ENCODE peak calls at places on chromosomes 1 and 21, in eight cellular contexts. P, V, I, U, C, B, T and G are unnamed samples.

GRCh38 chr1:180210008-180210555 is 20.0 kb upstream of the LHX4 start:
- DNase-seq in P (no peak), V (no peak), I (peak), U (no peak), C (no peak), B (no peak), T (no peak), G (no peak)

GRCh38 chr1:203764105-203765028 is 616 bp upstream of the LAX1 start:
- DNase-seq in P (no peak), V (no peak), I (no peak), U (no peak), C (no peak), B (no peak), T (no peak), G (no peak)

GRCh38 chr1:32972814-32973428 is 8.3 kb upstream of the RNF19B start:
- DNase-seq in P (no peak), V (peak), I (peak), U (peak), C (peak), B (peak), T (peak), G (no peak)

GRCh38 chr1:183956559-183957188 is 80.9 kb downstream of the COLGALT2 start:
- DNase-seq in P (no peak), V (peak), I (no peak), U (no peak), C (no peak), B (no peak), T (no peak), G (peak)

GRCh38 chr1:198797656-198798055 is 158.8 kb downstream of the PTPRC start:
- DNase-seq in P (no peak), V (no peak), I (no peak), U (no peak), C (no peak), B (no peak), T (no peak), G (no peak)

GRCh38 chr1:107670397-107670796 is 294.6 kb downstream of the VAV3 start:
- DNase-seq in P (no peak), V (no peak), I (no peak), U (no peak), C (no peak), B (no peak), T (no peak), G (no peak)

GRCh38 chr1:248872752-248873408 is 14.0 kb upstream of the ZNF692 start:
- DNase-seq in P (peak), V (peak), I (peak), U (peak), C (peak), B (peak), T (peak), G (peak)

GRCh38 chr1:100584761-100585745 is 47.1 kb downstream of the GPR88 start:
- DNase-seq in P (no peak), V (peak), I (no peak), U (no peak), C (no peak), B (no peak), T (no peak), G (no peak)

GRCh38 chr21:19844334-19844733 is 1153.9 kb upstream of the NCAM2 start:
- DNase-seq in P (no peak), V (no peak), I (no peak), U (no peak), C (no peak), B (no peak), T (no peak), G (no peak)

GRCh38 chr1:85894651-85895050 is 186.4 kb upstream of the ZNHIT6 start:
- DNase-seq in P (peak), V (peak), I (peak), U (no peak), C (peak), B (peak), T (peak), G (no peak)

GRCh38 chr1:38741341-38741740 is 118.2 kb downstream of the RRAGC start:
- DNase-seq in P (no peak), V (peak), I (peak), U (no peak), C (no peak), B (peak), T (no peak), G (no peak)

GRCh38 chr1:37887986-37888700 is 28.8 kb upstream of the MTF1 start:
- DNase-seq in P (no peak), V (no peak), I (no peak), U (no peak), C (no peak), B (no peak), T (no peak), G (no peak)

GRCh38 chr21:28111151-28111619 is 881.5 kb downstream of the LTN1 start:
- DNase-seq in P (no peak), V (peak), I (no peak), U (no peak), C (peak), B (no peak), T (peak), G (no peak)

GRCh38 chr1:117067528-117068370 is 7.6 kb downstream of the TTF2 start:
- DNase-seq in P (peak), V (peak), I (peak), U (peak), C (peak), B (peak), T (peak), G (no peak)

GRCh38 chr1:31795801-31796621 is 19.8 kb downstream of the SPOCD1 start:
- DNase-seq in P (no peak), V (peak), I (no peak), U (peak), C (no peak), B (no peak), T (no peak), G (peak)

GRCh38 chr1:41435570-41436178 is 48.8 kb downstream of the EDN2 start:
- DNase-seq in P (no peak), V (no peak), I (peak), U (no peak), C (no peak), B (peak), T (no peak), G (no peak)

GRCh38 chr1:1777950-1778826 is at the start of gene NADK:
- DNase-seq in P (peak), V (peak), I (peak), U (peak), C (peak), B (peak), T (peak), G (peak)

GRCh38 chr1:109792056-109792831 is 28.5 kb upstream of the EPS8L3 start:
- DNase-seq in P (peak), V (peak), I (peak), U (peak), C (peak), B (peak), T (peak), G (no peak)

GRCh38 chr1:240801445-240801844 is 189.5 kb upstream of the GREM2 start:
- DNase-seq in P (no peak), V (peak), I (no peak), U (no peak), C (no peak), B (no peak), T (no peak), G (no peak)

GRCh38 chr1:62508187-62508758 is 71.4 kb downstream of the USP1 start:
- DNase-seq in P (peak), V (peak), I (peak), U (no peak), C (no peak), B (peak), T (peak), G (no peak)

GRCh38 chr1:79197421-79197820 is 190.9 kb upstream of the ADGRL4 start:
- DNase-seq in P (no peak), V (peak), I (peak), U (no peak), C (no peak), B (peak), T (no peak), G (no peak)

GRCh38 chr1:119442756-119443155 is 27.8 kb downstream of the HSD3B2 start:
- DNase-seq in P (no peak), V (no peak), I (no peak), U (no peak), C (no peak), B (no peak), T (no peak), G (no peak)

GRCh38 chr1:197356723-197357533 is 88.9 kb downstream of the CRB1 start:
- DNase-seq in P (no peak), V (peak), I (peak), U (no peak), C (peak), B (peak), T (peak), G (no peak)

GRCh38 chr1:223810586-223810985 is 35.2 kb downstream of the TP53BP2 start:
- DNase-seq in P (no peak), V (no peak), I (no peak), U (no peak), C (no peak), B (no peak), T (no peak), G (no peak)

GRCh38 chr1:45971335-45971734 is 161.1 kb downstream of the PIK3R3 start:
- DNase-seq in P (no peak), V (no peak), I (no peak), U (no peak), C (no peak), B (no peak), T (no peak), G (no peak)

GRCh38 chr1:221439008-221439733 is 302.7 kb downstream of the DUSP10 start:
- DNase-seq in P (peak), V (peak), I (peak), U (no peak), C (no peak), B (no peak), T (no peak), G (no peak)

GRCh38 chr1:234484218-234484617 is 5.2 kb upstream of the TARBP1 start:
- DNase-seq in P (no peak), V (no peak), I (no peak), U (no peak), C (no peak), B (no peak), T (no peak), G (no peak)

GRCh38 chr1:234716907-234717375 is 107.0 kb upstream of the IRF2BP2 start:
- DNase-seq in P (no peak), V (no peak), I (no peak), U (no peak), C (no peak), B (no peak), T (no peak), G (no peak)

GRCh38 chr1:118504867-118505266 is 319.8 kb upstream of the SPAG17 start:
- DNase-seq in P (no peak), V (no peak), I (no peak), U (peak), C (peak), B (no peak), T (peak), G (no peak)

GRCh38 chr1:160993544-160993943 is 27.4 kb downstream of the F11R start:
- DNase-seq in P (peak), V (peak), I (no peak), U (no peak), C (no peak), B (no peak), T (no peak), G (no peak)

GRCh38 chr1:10888791-10889627 is 92.6 kb upstream of the CASZ1 start:
- DNase-seq in P (no peak), V (no peak), I (peak), U (no peak), C (no peak), B (peak), T (no peak), G (no peak)

GRCh38 chr1:229624906-229625871 is 733 bp downstream of the TAF5L start:
- DNase-seq in P (peak), V (peak), I (peak), U (peak), C (peak), B (peak), T (peak), G (peak)

GRCh38 chr1:74328851-74329250 is 93.7 kb downstream of the TNNI3K start:
- DNase-seq in P (no peak), V (no peak), I (no peak), U (no peak), C (no peak), B (no peak), T (no peak), G (no peak)

GRCh38 chr1:46409063-46409372 is 14.9 kb downstream of the FAAH start:
- DNase-seq in P (no peak), V (no peak), I (no peak), U (no peak), C (no peak), B (no peak), T (no peak), G (no peak)

GRCh38 chr1:196873385-196873784 is 14.5 kb upstream of the CFHR4 start:
- DNase-seq in P (no peak), V (no peak), I (no peak), U (no peak), C (no peak), B (no peak), T (no peak), G (no peak)

GRCh38 chr21:44596068-44596725 is 3.9 kb upstream of the KRTAP10-6 start:
- DNase-seq in P (no peak), V (no peak), I (no peak), U (no peak), C (no peak), B (no peak), T (no peak), G (no peak)

GRCh38 chr1:234535763-234536515 is 57.0 kb upstream of the TARBP1 start:
- DNase-seq in P (no peak), V (peak), I (peak), U (peak), C (peak), B (no peak), T (no peak), G (no peak)

GRCh38 chr1:9454094-9454418 is 85.2 kb upstream of the SLC25A33 start:
- DNase-seq in P (no peak), V (no peak), I (no peak), U (no peak), C (no peak), B (no peak), T (no peak), G (no peak)

GRCh38 chr21:45640888-45641479 is 2.5 kb upstream of the PCBP3 start:
- DNase-seq in P (no peak), V (peak), I (peak), U (no peak), C (no peak), B (peak), T (no peak), G (no peak)

GRCh38 chr1:207605444-207606361 is 39.2 kb upstream of the CR1L start:
- DNase-seq in P (no peak), V (no peak), I (no peak), U (no peak), C (no peak), B (peak), T (no peak), G (no peak)

GRCh38 chr1:207606362-207606755 is 38.6 kb upstream of the CR1L start:
- DNase-seq in P (no peak), V (no peak), I (no peak), U (no peak), C (no peak), B (no peak), T (no peak), G (no peak)

GRCh38 chr1:207603777-207604176 is 41.2 kb upstream of the CR1L start:
- DNase-seq in P (no peak), V (no peak), I (no peak), U (no peak), C (no peak), B (no peak), T (no peak), G (no peak)
- TF ChIP-seq CTCF in P (no peak), V (no peak), I (no peak), U (no peak), C (no peak), B (no peak), T (no peak), G (no peak)

DNA sequence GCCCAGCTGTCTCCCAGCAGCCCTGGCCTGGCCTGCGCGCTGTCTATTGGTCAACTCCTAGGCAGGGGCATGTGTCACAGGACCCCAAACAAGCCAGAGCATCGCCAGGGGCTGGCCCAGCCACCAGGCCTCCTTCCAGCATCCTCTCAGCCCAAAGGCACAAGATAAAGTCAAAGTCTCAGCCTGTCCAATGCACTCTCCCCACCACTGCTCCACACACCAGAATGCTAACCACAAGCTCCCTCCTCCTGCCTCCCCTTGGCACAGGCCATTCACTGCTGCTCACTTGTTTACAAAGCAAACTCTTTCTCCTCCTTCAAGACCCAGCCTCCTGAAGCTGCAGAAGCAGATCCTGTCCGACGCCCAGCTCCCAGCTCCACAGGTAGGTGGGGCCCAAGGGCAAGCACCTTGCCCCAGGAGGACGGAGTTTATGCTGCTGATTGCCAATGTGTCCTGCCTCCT is 133.4 kb downstream of the DMRTB1 start:
- DNase-seq in P (no peak), V (peak), I (peak), U (peak), C (no peak), B (peak), T (no peak), G (no peak)
- TF ChIP-seq CTCF in P (no peak), V (no peak), I (no peak), U (no peak), C (no peak), B (peak), T (no peak), G (no peak)

DNA sequence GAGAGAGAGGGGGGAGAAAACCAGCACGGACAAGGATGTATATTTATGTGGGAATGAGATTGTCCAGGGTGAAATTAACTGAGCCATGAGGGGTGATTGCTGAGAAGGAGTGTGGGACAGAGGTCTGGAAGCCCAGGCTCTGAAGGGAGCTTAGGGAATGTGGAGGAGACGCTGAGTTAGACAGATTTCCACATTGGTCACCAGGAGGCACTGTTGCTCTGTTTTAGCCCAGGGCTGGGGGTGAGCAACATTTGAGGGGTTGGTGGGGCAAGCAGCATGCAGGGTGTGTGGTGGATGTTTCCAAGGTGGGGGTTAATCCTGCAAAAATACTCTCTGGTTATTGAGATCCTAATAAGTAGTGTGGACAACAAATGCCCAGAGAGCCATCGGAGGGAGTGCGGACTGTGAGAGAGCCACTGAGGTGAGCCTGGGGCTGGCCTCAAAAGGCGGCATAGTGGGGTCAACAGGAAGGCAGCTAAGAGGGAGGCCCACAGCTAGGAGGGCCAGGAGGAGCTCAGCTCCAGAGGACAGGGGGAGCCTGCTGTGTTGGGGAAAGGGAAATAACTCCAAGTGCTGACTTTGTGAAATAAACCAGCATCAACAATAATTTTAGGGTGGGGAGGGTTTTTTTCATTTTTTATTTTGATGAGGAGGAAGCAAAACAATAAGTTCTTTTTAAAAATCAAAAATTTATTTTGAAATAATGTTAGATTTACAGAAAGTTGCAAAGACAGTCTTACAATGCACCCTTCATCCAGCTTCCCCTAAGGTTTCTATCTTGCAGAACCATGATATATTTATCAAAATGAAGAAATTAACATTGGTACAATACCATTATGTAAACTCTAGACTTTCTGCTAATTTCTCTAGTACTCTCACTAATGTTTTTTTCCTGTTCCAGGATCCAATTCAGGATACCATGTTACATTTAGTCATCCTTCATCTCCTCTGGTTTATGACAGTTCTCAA is 82.8 kb upstream of the CD34 start:
- DNase-seq in P (no peak), V (peak), I (peak), U (no peak), C (no peak), B (peak), T (no peak), G (no peak)
- TF ChIP-seq CTCF in P (peak), V (peak), I (peak), U (no peak), C (no peak), B (peak), T (no peak), G (no peak)

GRCh38 chr1:68384321-68384813 is 65.4 kb downstream of the RPE65 start:
- DNase-seq in P (peak), V (peak), I (no peak), U (no peak), C (no peak), B (no peak), T (peak), G (no peak)
- TF ChIP-seq CTCF in P (peak), V (peak), I (no peak), U (no peak), C (no peak), B (no peak), T (no peak), G (no peak)

DNA sequence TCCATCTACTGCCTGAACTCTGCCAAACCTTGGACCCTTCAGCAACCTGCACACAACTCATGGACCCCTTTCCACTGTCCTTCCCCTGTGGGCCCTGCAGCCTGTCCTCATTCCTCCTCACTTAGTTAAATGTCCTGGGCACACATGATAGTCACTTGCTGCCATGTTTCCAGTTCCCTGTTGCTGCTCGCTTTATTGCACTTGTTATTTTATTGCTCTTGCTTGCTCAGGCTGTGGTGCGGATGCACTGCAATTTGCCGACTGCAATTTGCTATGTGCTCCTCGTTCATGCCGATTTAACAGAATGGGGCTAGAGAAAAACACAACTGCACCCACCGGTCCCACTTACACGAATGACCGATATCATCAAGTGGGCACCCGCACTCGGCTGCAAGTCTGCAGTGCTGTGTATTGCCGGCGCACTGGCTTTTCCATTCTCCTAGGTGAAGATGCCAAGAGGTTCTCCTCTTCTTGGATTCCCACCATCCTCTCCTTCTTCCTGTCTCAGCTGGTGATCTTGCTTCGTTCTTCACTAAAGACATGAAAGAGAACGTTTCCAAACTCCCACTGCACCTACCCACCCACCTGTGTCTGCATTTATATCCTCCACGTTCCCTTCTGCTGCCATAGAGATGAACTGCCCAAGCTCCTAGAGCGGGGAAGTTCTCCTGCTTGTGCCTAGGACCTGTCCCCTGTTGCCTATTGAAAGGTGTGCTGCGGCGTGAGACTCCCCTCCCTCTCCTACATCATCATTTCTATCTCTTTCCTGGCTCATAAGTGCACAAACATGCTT is 45.4 kb upstream of the B3GALT5 start:
- DNase-seq in P (no peak), V (no peak), I (no peak), U (no peak), C (no peak), B (no peak), T (no peak), G (no peak)
- TF ChIP-seq CTCF in P (no peak), V (no peak), I (no peak), U (no peak), C (no peak), B (no peak), T (no peak), G (no peak)